ENCODE peak calls at places on chromosome 12, in five cellular contexts. Z is naive thymus-derived CD4-positive, alpha-beta T cell; W is foreskin keratinocyte; U is CD8-positive, alpha-beta memory T cell; X is effector memory CD4-positive, alpha-beta T cell. V is an unnamed sample.

GRCh38 chr12:2023365-2023764 is 19.1 kb upstream of the DCP1B start:
- DNase-seq in U (no peak), Z (no peak), X (no peak), W (peak), V (no peak)

GRCh38 chr12:1176191-1176590 is 185.2 kb downstream of the ERC1 start:
- DNase-seq in Z (no peak), W (no peak), X (no peak), U (no peak), V (no peak)

GRCh38 chr12:121811434-121812319 is 7.9 kb downstream of the SETD1B start:
- DNase-seq in X (peak), Z (peak), U (peak), W (peak), V (peak)

GRCh38 chr12:7460375-7461259 is 16.7 kb upstream of the CD163L1 start:
- DNase-seq in W (peak), X (no peak), U (no peak), Z (peak), V (peak)

GRCh38 chr12:51281202-51281924 is 11.1 kb upstream of the SMAGP start:
- DNase-seq in X (no peak), Z (no peak), W (peak), U (no peak), V (no peak)

GRCh38 chr12:93857279-93857894 is 180.2 kb downstream of the CRADD start:
- DNase-seq in U (no peak), W (peak), X (no peak), Z (no peak), V (no peak)

GRCh38 chr12:120783197-120783596 is 57.6 kb downstream of the ACADS start:
- DNase-seq in W (peak), X (no peak), Z (no peak), U (no peak), V (no peak)

GRCh38 chr12:27523305-27523641 is 733 bp upstream of the PPFIBP1 start:
- DNase-seq in X (no peak), W (no peak), Z (no peak), U (no peak), V (no peak)

GRCh38 chr12:54036620-54037359 is 3.9 kb downstream of the HOXC5 start:
- DNase-seq in X (no peak), Z (no peak), U (no peak), W (peak), V (no peak)

GRCh38 chr12:128449146-128449894 is 182.3 kb downstream of the TMEM132C start:
- DNase-seq in X (no peak), U (no peak), Z (no peak), W (peak), V (no peak)

GRCh38 chr12:52372216-52373154 is 5.2 kb upstream of the KRT85 start:
- DNase-seq in X (no peak), U (peak), Z (peak), W (peak), V (peak)

GRCh38 chr12:389138-390096 is at the start of gene KDM5A:
- DNase-seq in Z (peak), U (peak), X (peak), W (peak), V (peak)

GRCh38 chr12:29158364-29158763 is 9.3 kb downstream of the FAR2 start:
- DNase-seq in Z (no peak), X (no peak), W (no peak), U (no peak), V (no peak)

GRCh38 chr12:66589095-66589494 is 89.8 kb downstream of the GRIP1 start:
- DNase-seq in W (no peak), Z (no peak), U (no peak), X (no peak), V (no peak)

GRCh38 chr12:91853350-91854127 is 292.1 kb downstream of the BTG1 start:
- DNase-seq in U (no peak), X (no peak), Z (no peak), W (no peak), V (no peak)

GRCh38 chr12:31950492-31950891 is 8.7 kb upstream of the RESF1 start:
- DNase-seq in X (no peak), U (no peak), Z (no peak), W (no peak), V (no peak)

DNA sequence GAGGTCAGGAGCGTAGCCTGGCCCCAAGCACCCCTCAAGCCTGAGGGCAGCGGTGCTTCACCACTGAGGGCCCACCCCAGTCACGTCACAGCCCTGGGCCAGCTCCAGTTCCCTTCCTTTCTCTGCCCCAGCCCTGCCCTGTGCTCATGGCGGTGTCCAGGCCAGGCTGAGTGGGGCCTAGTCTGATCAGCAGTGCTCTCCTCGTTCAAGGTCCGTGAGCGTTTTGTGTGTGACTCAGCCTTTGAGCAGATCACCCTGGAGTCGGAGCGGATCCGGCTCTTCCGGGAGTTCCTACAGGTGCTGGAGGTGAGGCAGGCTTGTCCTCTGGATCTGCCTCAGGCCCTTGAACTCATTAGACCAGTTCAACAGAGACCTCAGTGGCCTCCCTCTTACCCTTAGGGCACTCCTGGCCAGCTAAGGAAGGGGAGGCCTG is 19.0 kb downstream of the PRPF40B start:
- DNase-seq in W (peak), X (no peak), U (no peak), Z (no peak), V (no peak)
- H3K27ac ChIP-seq in W (peak), X (no peak), U (no peak), Z (no peak), V (no peak)

GRCh38 chr12:106082216-106083175 is 56.3 kb downstream of the NUAK1 start:
- DNase-seq in W (no peak), U (no peak), Z (no peak), X (no peak), V (no peak)

GRCh38 chr12:106079148-106079738 is 59.5 kb downstream of the NUAK1 start:
- DNase-seq in Z (no peak), W (no peak), U (no peak), X (no peak), V (no peak)

GRCh38 chr12:106081606-106082005 is 57.1 kb downstream of the NUAK1 start:
- DNase-seq in X (no peak), W (no peak), U (no peak), Z (no peak), V (no peak)

GRCh38 chr12:106080111-106080732 is 58.5 kb downstream of the NUAK1 start:
- DNase-seq in Z (no peak), U (no peak), X (no peak), W (no peak), V (no peak)

DNA sequence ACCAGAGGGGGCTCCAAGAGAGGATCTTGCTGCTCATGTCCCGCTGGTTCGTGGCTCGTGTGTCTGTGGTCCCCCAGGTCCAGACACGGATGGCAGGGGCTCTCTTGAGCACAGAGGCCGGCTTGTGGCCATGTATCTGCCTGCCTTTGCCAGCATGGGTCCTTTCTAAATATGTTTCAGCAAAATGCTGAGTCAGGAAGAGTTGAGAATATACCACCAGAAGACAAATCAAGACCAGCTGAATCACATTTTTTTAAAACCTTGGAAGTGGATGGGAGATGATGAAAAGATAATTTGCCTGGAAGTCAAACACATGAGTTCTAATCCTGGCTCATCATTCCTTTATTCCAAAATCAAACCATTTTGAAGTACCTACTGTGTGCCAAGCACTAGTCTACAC is 58.0 kb downstream of the NUAK1 start:
- DNase-seq in X (no peak), U (no peak), W (no peak), Z (no peak), V (no peak)
- H3K27ac ChIP-seq in X (no peak), U (no peak), W (no peak), Z (no peak), V (no peak)

DNA sequence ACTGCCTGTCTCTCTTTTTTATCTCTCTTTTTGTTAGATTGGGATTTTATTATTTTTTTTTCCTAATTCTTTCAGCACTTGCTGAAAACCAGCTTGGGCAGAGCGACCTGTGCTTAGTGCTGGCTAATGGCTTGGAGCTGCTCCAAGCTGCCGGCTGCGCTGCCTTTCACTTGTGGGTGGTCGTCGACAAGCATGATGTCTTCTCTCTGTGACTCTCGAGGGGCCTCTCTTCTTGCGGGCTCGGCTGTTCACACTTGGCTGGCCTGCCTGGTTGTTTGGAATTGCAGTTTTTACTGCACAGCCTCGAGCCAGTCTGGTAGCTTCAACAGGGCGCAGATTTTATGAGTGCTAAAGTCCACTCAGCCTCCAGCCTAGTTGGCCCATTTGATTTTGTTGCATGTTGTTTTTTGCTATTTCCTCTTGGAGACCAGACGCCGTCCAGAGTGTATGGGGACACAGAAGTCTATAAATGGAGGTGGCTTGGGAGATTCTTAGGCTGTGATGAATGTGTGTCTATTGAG is 18.6 kb downstream of the TPCN1 start:
- DNase-seq in W (no peak), U (no peak), Z (no peak), X (no peak), V (no peak)
- H3K27ac ChIP-seq in W (peak), U (no peak), Z (no peak), X (no peak), V (no peak)

GRCh38 chr12:109877504-109878246 is 2.7 kb downstream of the GLTP start:
- DNase-seq in W (no peak), Z (no peak), X (no peak), U (no peak), V (no peak)
- H3K27ac ChIP-seq in W (no peak), Z (no peak), X (no peak), U (no peak), V (no peak)

GRCh38 chr12:62919827-62920226 is 15.1 kb downstream of the PPM1H start:
- DNase-seq in U (no peak), W (peak), Z (no peak), X (no peak), V (no peak)

GRCh38 chr12:62928632-62929031 is 6.3 kb downstream of the PPM1H start:
- DNase-seq in Z (no peak), W (no peak), X (no peak), U (no peak), V (no peak)

GRCh38 chr12:62922539-62922938 is 12.4 kb downstream of the PPM1H start:
- DNase-seq in Z (no peak), U (no peak), W (no peak), X (no peak), V (no peak)

GRCh38 chr12:62925680-62926079 is 9.3 kb downstream of the PPM1H start:
- DNase-seq in Z (no peak), W (no peak), X (no peak), U (no peak), V (no peak)

DNA sequence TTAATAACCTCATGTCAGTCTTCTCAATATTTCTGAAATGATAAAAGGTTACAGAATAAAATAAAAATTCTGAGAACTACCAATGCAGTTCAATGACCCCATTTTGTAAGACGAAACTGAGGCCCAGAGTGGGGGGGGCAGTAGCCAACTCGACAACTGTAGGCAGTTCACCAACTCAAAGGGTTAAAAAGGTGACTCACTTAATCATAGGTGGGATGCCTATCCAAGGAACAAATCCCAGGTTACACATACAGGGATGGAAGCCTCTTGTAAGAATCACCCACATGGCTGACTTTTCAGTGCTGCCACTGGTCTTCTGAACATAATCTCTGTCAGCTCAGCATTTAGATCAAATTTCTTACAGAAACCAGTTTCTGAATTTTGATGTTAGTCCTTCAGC is 10.9 kb downstream of the PPM1H start:
- DNase-seq in W (no peak), Z (no peak), U (no peak), X (no peak), V (no peak)
- H3K27ac ChIP-seq in W (no peak), Z (no peak), U (no peak), X (no peak), V (no peak)

DNA sequence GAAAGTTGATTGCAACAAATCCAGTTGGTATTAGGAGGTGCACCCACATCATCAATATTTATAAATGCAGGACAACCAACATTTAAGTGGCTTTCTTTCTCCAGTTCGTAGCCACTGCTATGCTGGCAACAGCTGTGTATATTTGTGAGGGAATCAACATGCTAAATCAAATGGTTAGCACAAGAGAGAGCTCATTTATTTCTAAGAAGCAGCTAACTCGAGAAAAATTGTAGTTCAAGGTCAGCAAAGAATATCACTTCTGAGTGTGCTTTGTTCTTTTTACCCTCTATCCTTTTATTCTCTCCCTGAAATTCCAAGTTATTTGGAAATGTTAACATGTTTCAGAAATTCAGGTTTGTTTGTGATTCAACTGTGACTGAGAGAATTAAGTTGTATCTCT is 137.3 kb downstream of the NAV3 start:
- DNase-seq in W (no peak), Z (no peak), X (no peak), U (no peak), V (no peak)
- H3K27ac ChIP-seq in W (no peak), Z (no peak), X (no peak), U (no peak), V (no peak)

DNA sequence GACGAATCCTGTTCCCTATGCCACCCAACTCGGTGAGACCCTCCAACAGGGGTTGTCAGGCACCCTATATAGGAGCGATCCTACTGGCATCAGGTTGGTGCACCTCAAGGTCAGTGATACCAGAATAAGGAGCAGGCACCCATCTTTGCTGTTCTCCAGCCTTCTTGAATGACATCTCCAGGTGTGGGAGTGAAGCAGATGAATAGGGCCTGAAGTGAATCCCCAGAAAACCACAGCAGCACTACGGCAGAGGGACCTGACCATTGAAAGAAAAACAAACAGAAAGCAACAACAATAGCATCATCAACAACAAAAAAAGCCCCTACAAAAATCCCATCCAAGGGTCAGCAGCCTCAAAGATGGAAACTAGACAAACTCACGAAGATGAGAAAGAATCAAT is 445.2 kb upstream of the ATP2B1 start:
- DNase-seq in X (no peak), Z (no peak), W (no peak), U (no peak), V (no peak)
- H3K27ac ChIP-seq in X (no peak), Z (no peak), W (no peak), U (no peak), V (no peak)